ENCODE peak calls at places on chromosome 1, in five cellular contexts. X is DMS153; G is tibial artery; I is RCC 7860; F is T-helper 2 cell treated with Interferon-gamma antibody and Interleukin-4, amounts not matched to agents 5 μg/mL and 100 μg/mL, for 36 hours. N is an unnamed sample.

GRCh38 chr1:175075572-175076568 is 8.2 kb downstream of the TNN start:
- DNase-seq in X (no peak), G (no peak), I (no peak), F (no peak), N (no peak)

GRCh38 chr1:61083014-61083798 is 845 bp downstream of the NFIA start:
- DNase-seq in X (no peak), G (no peak), I (no peak), F (no peak), N (peak; percentile 15)

GRCh38 chr1:16921391-16922185 is at the start of gene CROCC:
- DNase-seq in X (no peak), G (no peak), I (no peak), F (no peak), N (peak; percentile 66)

GRCh38 chr1:145879775-145880174 is 5.9 kb downstream of the ANKRD35 start:
- DNase-seq in X (peak; percentile 97), G (no peak), I (no peak), F (no peak), N (peak; percentile 100)

GRCh38 chr1:204931313-204931712 is 60.7 kb downstream of the NFASC start:
- DNase-seq in X (no peak), G (no peak), I (no peak), F (no peak), N (no peak)

GRCh38 chr1:230622151-230622550 is 20.1 kb upstream of the COG2 start:
- DNase-seq in X (no peak), G (no peak), I (no peak), F (no peak), N (no peak)

GRCh38 chr1:204089044-204089751 is 16.3 kb downstream of the SOX13 start:
- DNase-seq in X (no peak), G (peak; percentile 88), I (no peak), F (no peak), N (no peak)

GRCh38 chr1:24857528-24858133 is 72.4 kb downstream of the RUNX3 start:
- DNase-seq in X (no peak), G (no peak), I (no peak), F (no peak), N (no peak)

GRCh38 chr1:221722254-221723017 is 19.5 kb downstream of the DUSP10 start:
- DNase-seq in X (no peak), G (no peak), I (no peak), F (no peak), N (no peak)

GRCh38 chr1:91011726-91012125 is 10.1 kb downstream of the ZNF644 start:
- DNase-seq in X (no peak), G (no peak), I (no peak), F (no peak), N (no peak)

GRCh38 chr1:174877208-174877673 is 122.5 kb upstream of the CACYBP start:
- DNase-seq in X (peak; percentile 29), G (no peak), I (no peak), F (no peak), N (peak; percentile 82)

GRCh38 chr1:84825161-84825560 is 67.8 kb downstream of the LPAR3 start:
- DNase-seq in X (no peak), G (no peak), I (no peak), F (no peak), N (no peak)

GRCh38 chr1:244865028-244865371 is 657 bp upstream of the HNRNPU start:
- DNase-seq in X (no peak), G (peak; percentile 45), I (no peak), F (no peak), N (peak; percentile 49)

GRCh38 chr1:116878804-116879477 is 30.8 kb upstream of the PTGFRN start:
- DNase-seq in X (peak; percentile 93), G (no peak), I (no peak), F (no peak), N (peak; percentile 85)

GRCh38 chr1:207751790-207752455 is at the start of gene CD46:
- DNase-seq in X (peak; percentile 98), G (peak; percentile 97), I (peak; percentile 87), F (peak; percentile 95), N (peak; percentile 97)

GRCh38 chr1:216807696-216808095 is 84.5 kb upstream of the ESRRG start:
- DNase-seq in X (no peak), G (no peak), I (no peak), F (no peak), N (no peak)

N was measured in NCI-H345.